ENCODE peak calls at places on chromosomes 16 and 17, in ten cellular contexts. One of them, this sample, is unnamed.

GRCh38 chr17:47188799-47189731 is at the start of gene CDC27:
- DNase-seq in nephron progenitor cell: peak; percentile 100
- DNase-seq in SJSA1: peak; percentile 100
- DNase-seq in GOT3: peak; percentile 96
- DNase-seq in WTC11: peak; percentile 100
- DNase-seq in activated CD8-positive, alpha-beta memory T cell treated with anti-CD3 and anti-CD28 coated beads for 48 hours: peak; percentile 97
- DNase-seq in HEK293T: peak; percentile 99
- DNase-seq in activated T-helper 1 cell treated with anti-CD3 and anti-CD28 coated beads, Interleukin-12 subunit alpha, Interleukin-12 subunit beta, Interleukin-2, Interleukin-4 antibody, amounts not matched to agents 30 ng/mL and 10 ng/mL and 1 ng/mL, durations not matched to agents 14 hours and 24 hours and 36 hours: peak; percentile 100
- DNase-seq in activated CD4-positive, alpha-beta T cell treated with anti-CD3 and anti-CD28 coated beads for 24 hours: peak; percentile 100
- DNase-seq in stimulated activated effector memory CD8-positive, alpha-beta T cell treated with anti-CD3 and anti-CD28 coated beads, Interleukin-12 subunit alpha, Interleukin-12 subunit beta, amount 100 ng/mL, for 72 hours: peak; percentile 100
- DNase-seq in this sample: peak; percentile 99

GRCh38 chr17:56804454-56804853 is 29.3 kb downstream of the C17orf67 start:
- DNase-seq in nephron progenitor cell: no peak
- DNase-seq in SJSA1: no peak
- DNase-seq in GOT3: no peak
- DNase-seq in WTC11: no peak
- DNase-seq in activated CD8-positive, alpha-beta memory T cell treated with anti-CD3 and anti-CD28 coated beads for 48 hours: no peak
- DNase-seq in HEK293T: no peak
- DNase-seq in activated T-helper 1 cell treated with anti-CD3 and anti-CD28 coated beads, Interleukin-12 subunit alpha, Interleukin-12 subunit beta, Interleukin-2, Interleukin-4 antibody, amounts not matched to agents 30 ng/mL and 10 ng/mL and 1 ng/mL, durations not matched to agents 14 hours and 24 hours and 36 hours: no peak
- DNase-seq in activated CD4-positive, alpha-beta T cell treated with anti-CD3 and anti-CD28 coated beads for 24 hours: no peak
- DNase-seq in stimulated activated effector memory CD8-positive, alpha-beta T cell treated with anti-CD3 and anti-CD28 coated beads, Interleukin-12 subunit alpha, Interleukin-12 subunit beta, amount 100 ng/mL, for 72 hours: no peak
- DNase-seq in this sample: no peak

GRCh38 chr16:11356573-11357331 is 11.5 kb downstream of the RMI2 start:
- DNase-seq in nephron progenitor cell: peak; percentile 70
- DNase-seq in SJSA1: peak; percentile 88
- DNase-seq in GOT3: no peak
- DNase-seq in WTC11: peak; percentile 80
- DNase-seq in activated CD8-positive, alpha-beta memory T cell treated with anti-CD3 and anti-CD28 coated beads for 48 hours: no peak
- DNase-seq in HEK293T: peak; percentile 70
- DNase-seq in activated T-helper 1 cell treated with anti-CD3 and anti-CD28 coated beads, Interleukin-12 subunit alpha, Interleukin-12 subunit beta, Interleukin-2, Interleukin-4 antibody, amounts not matched to agents 30 ng/mL and 10 ng/mL and 1 ng/mL, durations not matched to agents 14 hours and 24 hours and 36 hours: peak; percentile 23
- DNase-seq in activated CD4-positive, alpha-beta T cell treated with anti-CD3 and anti-CD28 coated beads for 24 hours: peak; percentile 49
- DNase-seq in stimulated activated effector memory CD8-positive, alpha-beta T cell treated with anti-CD3 and anti-CD28 coated beads, Interleukin-12 subunit alpha, Interleukin-12 subunit beta, amount 100 ng/mL, for 72 hours: peak; percentile 73
- DNase-seq in this sample: peak; percentile 72

GRCh38 chr16:87951550-87952538 is 610 bp downstream of the BANP start:
- DNase-seq in nephron progenitor cell: peak; percentile 47
- DNase-seq in SJSA1: no peak
- DNase-seq in GOT3: no peak
- DNase-seq in WTC11: no peak
- DNase-seq in activated CD8-positive, alpha-beta memory T cell treated with anti-CD3 and anti-CD28 coated beads for 48 hours: no peak
- DNase-seq in HEK293T: peak; percentile 25
- DNase-seq in activated T-helper 1 cell treated with anti-CD3 and anti-CD28 coated beads, Interleukin-12 subunit alpha, Interleukin-12 subunit beta, Interleukin-2, Interleukin-4 antibody, amounts not matched to agents 30 ng/mL and 10 ng/mL and 1 ng/mL, durations not matched to agents 14 hours and 24 hours and 36 hours: no peak
- DNase-seq in activated CD4-positive, alpha-beta T cell treated with anti-CD3 and anti-CD28 coated beads for 24 hours: no peak
- DNase-seq in stimulated activated effector memory CD8-positive, alpha-beta T cell treated with anti-CD3 and anti-CD28 coated beads, Interleukin-12 subunit alpha, Interleukin-12 subunit beta, amount 100 ng/mL, for 72 hours: no peak
- DNase-seq in this sample: peak; percentile 38

GRCh38 chr16:71923941-71924690 is 28.8 kb downstream of the IST1 start:
- DNase-seq in nephron progenitor cell: no peak
- DNase-seq in SJSA1: peak; percentile 50
- DNase-seq in GOT3: no peak
- DNase-seq in WTC11: no peak
- DNase-seq in activated CD8-positive, alpha-beta memory T cell treated with anti-CD3 and anti-CD28 coated beads for 48 hours: no peak
- DNase-seq in HEK293T: no peak
- DNase-seq in activated T-helper 1 cell treated with anti-CD3 and anti-CD28 coated beads, Interleukin-12 subunit alpha, Interleukin-12 subunit beta, Interleukin-2, Interleukin-4 antibody, amounts not matched to agents 30 ng/mL and 10 ng/mL and 1 ng/mL, durations not matched to agents 14 hours and 24 hours and 36 hours: no peak
- DNase-seq in activated CD4-positive, alpha-beta T cell treated with anti-CD3 and anti-CD28 coated beads for 24 hours: no peak
- DNase-seq in stimulated activated effector memory CD8-positive, alpha-beta T cell treated with anti-CD3 and anti-CD28 coated beads, Interleukin-12 subunit alpha, Interleukin-12 subunit beta, amount 100 ng/mL, for 72 hours: no peak
- DNase-seq in this sample: peak; percentile 20

GRCh38 chr17:74763565-74764387 is 12.4 kb downstream of the NAT9 start:
- DNase-seq in nephron progenitor cell: peak; percentile 81
- DNase-seq in SJSA1: no peak
- DNase-seq in GOT3: no peak
- DNase-seq in WTC11: no peak
- DNase-seq in activated CD8-positive, alpha-beta memory T cell treated with anti-CD3 and anti-CD28 coated beads for 48 hours: no peak
- DNase-seq in HEK293T: no peak
- DNase-seq in activated T-helper 1 cell treated with anti-CD3 and anti-CD28 coated beads, Interleukin-12 subunit alpha, Interleukin-12 subunit beta, Interleukin-2, Interleukin-4 antibody, amounts not matched to agents 30 ng/mL and 10 ng/mL and 1 ng/mL, durations not matched to agents 14 hours and 24 hours and 36 hours: no peak
- DNase-seq in activated CD4-positive, alpha-beta T cell treated with anti-CD3 and anti-CD28 coated beads for 24 hours: no peak
- DNase-seq in stimulated activated effector memory CD8-positive, alpha-beta T cell treated with anti-CD3 and anti-CD28 coated beads, Interleukin-12 subunit alpha, Interleukin-12 subunit beta, amount 100 ng/mL, for 72 hours: no peak
- DNase-seq in this sample: no peak

GRCh38 chr17:72931163-72931562 is 161.3 kb downstream of the SLC39A11 start:
- DNase-seq in nephron progenitor cell: no peak
- DNase-seq in SJSA1: no peak
- DNase-seq in GOT3: no peak
- DNase-seq in WTC11: no peak
- DNase-seq in activated CD8-positive, alpha-beta memory T cell treated with anti-CD3 and anti-CD28 coated beads for 48 hours: no peak
- DNase-seq in HEK293T: no peak
- DNase-seq in activated T-helper 1 cell treated with anti-CD3 and anti-CD28 coated beads, Interleukin-12 subunit alpha, Interleukin-12 subunit beta, Interleukin-2, Interleukin-4 antibody, amounts not matched to agents 30 ng/mL and 10 ng/mL and 1 ng/mL, durations not matched to agents 14 hours and 24 hours and 36 hours: no peak
- DNase-seq in activated CD4-positive, alpha-beta T cell treated with anti-CD3 and anti-CD28 coated beads for 24 hours: no peak
- DNase-seq in stimulated activated effector memory CD8-positive, alpha-beta T cell treated with anti-CD3 and anti-CD28 coated beads, Interleukin-12 subunit alpha, Interleukin-12 subunit beta, amount 100 ng/mL, for 72 hours: no peak
- DNase-seq in this sample: no peak

GRCh38 chr17:40793800-40794199 is 6.0 kb downstream of the KRT28 start:
- DNase-seq in nephron progenitor cell: no peak
- DNase-seq in SJSA1: no peak
- DNase-seq in GOT3: no peak
- DNase-seq in WTC11: no peak
- DNase-seq in activated CD8-positive, alpha-beta memory T cell treated with anti-CD3 and anti-CD28 coated beads for 48 hours: no peak
- DNase-seq in HEK293T: no peak
- DNase-seq in activated T-helper 1 cell treated with anti-CD3 and anti-CD28 coated beads, Interleukin-12 subunit alpha, Interleukin-12 subunit beta, Interleukin-2, Interleukin-4 antibody, amounts not matched to agents 30 ng/mL and 10 ng/mL and 1 ng/mL, durations not matched to agents 14 hours and 24 hours and 36 hours: no peak
- DNase-seq in activated CD4-positive, alpha-beta T cell treated with anti-CD3 and anti-CD28 coated beads for 24 hours: no peak
- DNase-seq in stimulated activated effector memory CD8-positive, alpha-beta T cell treated with anti-CD3 and anti-CD28 coated beads, Interleukin-12 subunit alpha, Interleukin-12 subunit beta, amount 100 ng/mL, for 72 hours: no peak
- DNase-seq in this sample: no peak

GRCh38 chr16:2777231-2777902 is at the start of gene ELOB:
- DNase-seq in nephron progenitor cell: peak; percentile 93
- DNase-seq in SJSA1: peak; percentile 84
- DNase-seq in GOT3: peak; percentile 54
- DNase-seq in WTC11: peak; percentile 86
- DNase-seq in activated CD8-positive, alpha-beta memory T cell treated with anti-CD3 and anti-CD28 coated beads for 48 hours: peak; percentile 83
- DNase-seq in HEK293T: peak; percentile 94
- DNase-seq in activated T-helper 1 cell treated with anti-CD3 and anti-CD28 coated beads, Interleukin-12 subunit alpha, Interleukin-12 subunit beta, Interleukin-2, Interleukin-4 antibody, amounts not matched to agents 30 ng/mL and 10 ng/mL and 1 ng/mL, durations not matched to agents 14 hours and 24 hours and 36 hours: peak; percentile 87
- DNase-seq in activated CD4-positive, alpha-beta T cell treated with anti-CD3 and anti-CD28 coated beads for 24 hours: peak; percentile 80
- DNase-seq in stimulated activated effector memory CD8-positive, alpha-beta T cell treated with anti-CD3 and anti-CD28 coated beads, Interleukin-12 subunit alpha, Interleukin-12 subunit beta, amount 100 ng/mL, for 72 hours: peak; percentile 93
- DNase-seq in this sample: peak; percentile 90

GRCh38 chr16:81394966-81395655 is 49.5 kb upstream of the CMIP start:
- DNase-seq in nephron progenitor cell: no peak
- DNase-seq in SJSA1: no peak
- DNase-seq in GOT3: no peak
- DNase-seq in WTC11: no peak
- DNase-seq in activated CD8-positive, alpha-beta memory T cell treated with anti-CD3 and anti-CD28 coated beads for 48 hours: no peak
- DNase-seq in HEK293T: no peak
- DNase-seq in activated T-helper 1 cell treated with anti-CD3 and anti-CD28 coated beads, Interleukin-12 subunit alpha, Interleukin-12 subunit beta, Interleukin-2, Interleukin-4 antibody, amounts not matched to agents 30 ng/mL and 10 ng/mL and 1 ng/mL, durations not matched to agents 14 hours and 24 hours and 36 hours: no peak
- DNase-seq in activated CD4-positive, alpha-beta T cell treated with anti-CD3 and anti-CD28 coated beads for 24 hours: no peak
- DNase-seq in stimulated activated effector memory CD8-positive, alpha-beta T cell treated with anti-CD3 and anti-CD28 coated beads, Interleukin-12 subunit alpha, Interleukin-12 subunit beta, amount 100 ng/mL, for 72 hours: no peak
- DNase-seq in this sample: no peak

GRCh38 chr16:89924298-89924924 is 1.3 kb downstream of the TUBB3 start:
- DNase-seq in nephron progenitor cell: peak; percentile 80
- DNase-seq in SJSA1: no peak
- DNase-seq in GOT3: no peak
- DNase-seq in WTC11: peak; percentile 87
- DNase-seq in activated CD8-positive, alpha-beta memory T cell treated with anti-CD3 and anti-CD28 coated beads for 48 hours: no peak
- DNase-seq in HEK293T: peak; percentile 21
- DNase-seq in activated T-helper 1 cell treated with anti-CD3 and anti-CD28 coated beads, Interleukin-12 subunit alpha, Interleukin-12 subunit beta, Interleukin-2, Interleukin-4 antibody, amounts not matched to agents 30 ng/mL and 10 ng/mL and 1 ng/mL, durations not matched to agents 14 hours and 24 hours and 36 hours: peak; percentile 25
- DNase-seq in activated CD4-positive, alpha-beta T cell treated with anti-CD3 and anti-CD28 coated beads for 24 hours: no peak
- DNase-seq in stimulated activated effector memory CD8-positive, alpha-beta T cell treated with anti-CD3 and anti-CD28 coated beads, Interleukin-12 subunit alpha, Interleukin-12 subunit beta, amount 100 ng/mL, for 72 hours: peak; percentile 62
- DNase-seq in this sample: peak; percentile 58

GRCh38 chr17:78839762-78840529 is 668 bp downstream of the USP36 start:
- DNase-seq in nephron progenitor cell: no peak
- DNase-seq in SJSA1: no peak
- DNase-seq in GOT3: no peak
- DNase-seq in WTC11: no peak
- DNase-seq in activated CD8-positive, alpha-beta memory T cell treated with anti-CD3 and anti-CD28 coated beads for 48 hours: peak; percentile 19
- DNase-seq in HEK293T: peak; percentile 48
- DNase-seq in activated T-helper 1 cell treated with anti-CD3 and anti-CD28 coated beads, Interleukin-12 subunit alpha, Interleukin-12 subunit beta, Interleukin-2, Interleukin-4 antibody, amounts not matched to agents 30 ng/mL and 10 ng/mL and 1 ng/mL, durations not matched to agents 14 hours and 24 hours and 36 hours: peak; percentile 56
- DNase-seq in activated CD4-positive, alpha-beta T cell treated with anti-CD3 and anti-CD28 coated beads for 24 hours: no peak
- DNase-seq in stimulated activated effector memory CD8-positive, alpha-beta T cell treated with anti-CD3 and anti-CD28 coated beads, Interleukin-12 subunit alpha, Interleukin-12 subunit beta, amount 100 ng/mL, for 72 hours: peak; percentile 60
- DNase-seq in this sample: peak; percentile 42

GRCh38 chr17:70073326-70073725 is 1.7 kb upstream of the KCNJ16 start:
- DNase-seq in nephron progenitor cell: no peak
- DNase-seq in SJSA1: no peak
- DNase-seq in GOT3: no peak
- DNase-seq in WTC11: no peak
- DNase-seq in activated CD8-positive, alpha-beta memory T cell treated with anti-CD3 and anti-CD28 coated beads for 48 hours: no peak
- DNase-seq in HEK293T: no peak
- DNase-seq in activated T-helper 1 cell treated with anti-CD3 and anti-CD28 coated beads, Interleukin-12 subunit alpha, Interleukin-12 subunit beta, Interleukin-2, Interleukin-4 antibody, amounts not matched to agents 30 ng/mL and 10 ng/mL and 1 ng/mL, durations not matched to agents 14 hours and 24 hours and 36 hours: no peak
- DNase-seq in activated CD4-positive, alpha-beta T cell treated with anti-CD3 and anti-CD28 coated beads for 24 hours: no peak
- DNase-seq in stimulated activated effector memory CD8-positive, alpha-beta T cell treated with anti-CD3 and anti-CD28 coated beads, Interleukin-12 subunit alpha, Interleukin-12 subunit beta, amount 100 ng/mL, for 72 hours: no peak
- DNase-seq in this sample: no peak

GRCh38 chr17:76417499-76418143 is 33.2 kb downstream of the SPHK1 start:
- DNase-seq in nephron progenitor cell: no peak
- DNase-seq in SJSA1: no peak
- DNase-seq in GOT3: no peak
- DNase-seq in WTC11: no peak
- DNase-seq in activated CD8-positive, alpha-beta memory T cell treated with anti-CD3 and anti-CD28 coated beads for 48 hours: no peak
- DNase-seq in HEK293T: no peak
- DNase-seq in activated T-helper 1 cell treated with anti-CD3 and anti-CD28 coated beads, Interleukin-12 subunit alpha, Interleukin-12 subunit beta, Interleukin-2, Interleukin-4 antibody, amounts not matched to agents 30 ng/mL and 10 ng/mL and 1 ng/mL, durations not matched to agents 14 hours and 24 hours and 36 hours: no peak
- DNase-seq in activated CD4-positive, alpha-beta T cell treated with anti-CD3 and anti-CD28 coated beads for 24 hours: no peak
- DNase-seq in stimulated activated effector memory CD8-positive, alpha-beta T cell treated with anti-CD3 and anti-CD28 coated beads, Interleukin-12 subunit alpha, Interleukin-12 subunit beta, amount 100 ng/mL, for 72 hours: no peak
- DNase-seq in this sample: peak; percentile 28

GRCh38 chr16:5309946-5310611 is 212.5 kb upstream of the EEF2KMT start:
- DNase-seq in nephron progenitor cell: no peak
- DNase-seq in SJSA1: no peak
- DNase-seq in GOT3: no peak
- DNase-seq in WTC11: no peak
- DNase-seq in activated CD8-positive, alpha-beta memory T cell treated with anti-CD3 and anti-CD28 coated beads for 48 hours: no peak
- DNase-seq in HEK293T: no peak
- DNase-seq in activated T-helper 1 cell treated with anti-CD3 and anti-CD28 coated beads, Interleukin-12 subunit alpha, Interleukin-12 subunit beta, Interleukin-2, Interleukin-4 antibody, amounts not matched to agents 30 ng/mL and 10 ng/mL and 1 ng/mL, durations not matched to agents 14 hours and 24 hours and 36 hours: no peak
- DNase-seq in activated CD4-positive, alpha-beta T cell treated with anti-CD3 and anti-CD28 coated beads for 24 hours: no peak
- DNase-seq in stimulated activated effector memory CD8-positive, alpha-beta T cell treated with anti-CD3 and anti-CD28 coated beads, Interleukin-12 subunit alpha, Interleukin-12 subunit beta, amount 100 ng/mL, for 72 hours: no peak
- DNase-seq in this sample: no peak

GRCh38 chr17:43517161-43517560 is 29.0 kb downstream of the ETV4 start:
- DNase-seq in nephron progenitor cell: no peak
- DNase-seq in SJSA1: no peak
- DNase-seq in GOT3: no peak
- DNase-seq in WTC11: no peak
- DNase-seq in activated CD8-positive, alpha-beta memory T cell treated with anti-CD3 and anti-CD28 coated beads for 48 hours: no peak
- DNase-seq in HEK293T: no peak
- DNase-seq in activated T-helper 1 cell treated with anti-CD3 and anti-CD28 coated beads, Interleukin-12 subunit alpha, Interleukin-12 subunit beta, Interleukin-2, Interleukin-4 antibody, amounts not matched to agents 30 ng/mL and 10 ng/mL and 1 ng/mL, durations not matched to agents 14 hours and 24 hours and 36 hours: no peak
- DNase-seq in activated CD4-positive, alpha-beta T cell treated with anti-CD3 and anti-CD28 coated beads for 24 hours: no peak
- DNase-seq in stimulated activated effector memory CD8-positive, alpha-beta T cell treated with anti-CD3 and anti-CD28 coated beads, Interleukin-12 subunit alpha, Interleukin-12 subunit beta, amount 100 ng/mL, for 72 hours: no peak
- DNase-seq in this sample: no peak

GRCh38 chr16:83743241-83743640 is 64.5 kb upstream of the HSBP1 start:
- DNase-seq in nephron progenitor cell: no peak
- DNase-seq in SJSA1: no peak
- DNase-seq in GOT3: no peak
- DNase-seq in WTC11: no peak
- DNase-seq in activated CD8-positive, alpha-beta memory T cell treated with anti-CD3 and anti-CD28 coated beads for 48 hours: no peak
- DNase-seq in HEK293T: no peak
- DNase-seq in activated T-helper 1 cell treated with anti-CD3 and anti-CD28 coated beads, Interleukin-12 subunit alpha, Interleukin-12 subunit beta, Interleukin-2, Interleukin-4 antibody, amounts not matched to agents 30 ng/mL and 10 ng/mL and 1 ng/mL, durations not matched to agents 14 hours and 24 hours and 36 hours: no peak
- DNase-seq in activated CD4-positive, alpha-beta T cell treated with anti-CD3 and anti-CD28 coated beads for 24 hours: no peak
- DNase-seq in stimulated activated effector memory CD8-positive, alpha-beta T cell treated with anti-CD3 and anti-CD28 coated beads, Interleukin-12 subunit alpha, Interleukin-12 subunit beta, amount 100 ng/mL, for 72 hours: no peak
- DNase-seq in this sample: no peak

GRCh38 chr16:88804552-88805339 is 1.2 kb downstream of the CDT1 start:
- DNase-seq in nephron progenitor cell: no peak
- DNase-seq in SJSA1: no peak
- DNase-seq in GOT3: no peak
- DNase-seq in WTC11: peak; percentile 60
- DNase-seq in activated CD8-positive, alpha-beta memory T cell treated with anti-CD3 and anti-CD28 coated beads for 48 hours: no peak
- DNase-seq in HEK293T: no peak
- DNase-seq in activated T-helper 1 cell treated with anti-CD3 and anti-CD28 coated beads, Interleukin-12 subunit alpha, Interleukin-12 subunit beta, Interleukin-2, Interleukin-4 antibody, amounts not matched to agents 30 ng/mL and 10 ng/mL and 1 ng/mL, durations not matched to agents 14 hours and 24 hours and 36 hours: no peak
- DNase-seq in activated CD4-positive, alpha-beta T cell treated with anti-CD3 and anti-CD28 coated beads for 24 hours: no peak
- DNase-seq in stimulated activated effector memory CD8-positive, alpha-beta T cell treated with anti-CD3 and anti-CD28 coated beads, Interleukin-12 subunit alpha, Interleukin-12 subunit beta, amount 100 ng/mL, for 72 hours: peak; percentile 71
- DNase-seq in this sample: no peak

GRCh38 chr17:27980035-27980434 is 62.4 kb upstream of the NLK start:
- DNase-seq in nephron progenitor cell: no peak
- DNase-seq in SJSA1: peak; percentile 49
- DNase-seq in GOT3: no peak
- DNase-seq in WTC11: no peak
- DNase-seq in activated CD8-positive, alpha-beta memory T cell treated with anti-CD3 and anti-CD28 coated beads for 48 hours: no peak
- DNase-seq in HEK293T: no peak
- DNase-seq in activated T-helper 1 cell treated with anti-CD3 and anti-CD28 coated beads, Interleukin-12 subunit alpha, Interleukin-12 subunit beta, Interleukin-2, Interleukin-4 antibody, amounts not matched to agents 30 ng/mL and 10 ng/mL and 1 ng/mL, durations not matched to agents 14 hours and 24 hours and 36 hours: no peak
- DNase-seq in activated CD4-positive, alpha-beta T cell treated with anti-CD3 and anti-CD28 coated beads for 24 hours: no peak
- DNase-seq in stimulated activated effector memory CD8-positive, alpha-beta T cell treated with anti-CD3 and anti-CD28 coated beads, Interleukin-12 subunit alpha, Interleukin-12 subunit beta, amount 100 ng/mL, for 72 hours: no peak
- DNase-seq in this sample: peak; percentile 87

GRCh38 chr17:42387663-42388380 is 420 bp downstream of the STAT3 start:
- DNase-seq in nephron progenitor cell: peak; percentile 56
- DNase-seq in SJSA1: peak; percentile 50
- DNase-seq in GOT3: no peak
- DNase-seq in WTC11: peak; percentile 59
- DNase-seq in activated CD8-positive, alpha-beta memory T cell treated with anti-CD3 and anti-CD28 coated beads for 48 hours: no peak
- DNase-seq in HEK293T: peak; percentile 35
- DNase-seq in activated T-helper 1 cell treated with anti-CD3 and anti-CD28 coated beads, Interleukin-12 subunit alpha, Interleukin-12 subunit beta, Interleukin-2, Interleukin-4 antibody, amounts not matched to agents 30 ng/mL and 10 ng/mL and 1 ng/mL, durations not matched to agents 14 hours and 24 hours and 36 hours: peak; percentile 25
- DNase-seq in activated CD4-positive, alpha-beta T cell treated with anti-CD3 and anti-CD28 coated beads for 24 hours: peak; percentile 11
- DNase-seq in stimulated activated effector memory CD8-positive, alpha-beta T cell treated with anti-CD3 and anti-CD28 coated beads, Interleukin-12 subunit alpha, Interleukin-12 subunit beta, amount 100 ng/mL, for 72 hours: no peak
- DNase-seq in this sample: peak; percentile 45

GRCh38 chr17:55873017-55873758 is 122.3 kb downstream of the PCTP start:
- DNase-seq in nephron progenitor cell: no peak
- DNase-seq in SJSA1: no peak
- DNase-seq in GOT3: no peak
- DNase-seq in WTC11: no peak
- DNase-seq in activated CD8-positive, alpha-beta memory T cell treated with anti-CD3 and anti-CD28 coated beads for 48 hours: no peak
- DNase-seq in HEK293T: no peak
- DNase-seq in activated T-helper 1 cell treated with anti-CD3 and anti-CD28 coated beads, Interleukin-12 subunit alpha, Interleukin-12 subunit beta, Interleukin-2, Interleukin-4 antibody, amounts not matched to agents 30 ng/mL and 10 ng/mL and 1 ng/mL, durations not matched to agents 14 hours and 24 hours and 36 hours: no peak
- DNase-seq in activated CD4-positive, alpha-beta T cell treated with anti-CD3 and anti-CD28 coated beads for 24 hours: no peak
- DNase-seq in stimulated activated effector memory CD8-positive, alpha-beta T cell treated with anti-CD3 and anti-CD28 coated beads, Interleukin-12 subunit alpha, Interleukin-12 subunit beta, amount 100 ng/mL, for 72 hours: no peak
- DNase-seq in this sample: no peak

GRCh38 chr16:50284131-50284911 is 18.0 kb downstream of the ADCY7 start:
- DNase-seq in nephron progenitor cell: no peak
- DNase-seq in SJSA1: no peak
- DNase-seq in GOT3: no peak
- DNase-seq in WTC11: no peak
- DNase-seq in activated CD8-positive, alpha-beta memory T cell treated with anti-CD3 and anti-CD28 coated beads for 48 hours: no peak
- DNase-seq in HEK293T: no peak
- DNase-seq in activated T-helper 1 cell treated with anti-CD3 and anti-CD28 coated beads, Interleukin-12 subunit alpha, Interleukin-12 subunit beta, Interleukin-2, Interleukin-4 antibody, amounts not matched to agents 30 ng/mL and 10 ng/mL and 1 ng/mL, durations not matched to agents 14 hours and 24 hours and 36 hours: no peak
- DNase-seq in activated CD4-positive, alpha-beta T cell treated with anti-CD3 and anti-CD28 coated beads for 24 hours: no peak
- DNase-seq in stimulated activated effector memory CD8-positive, alpha-beta T cell treated with anti-CD3 and anti-CD28 coated beads, Interleukin-12 subunit alpha, Interleukin-12 subunit beta, amount 100 ng/mL, for 72 hours: no peak
- DNase-seq in this sample: no peak